ENCODE peak calls at places on chromosomes 3 and 15, in six cellular contexts. P is IMR-90, M is mesendoderm, G is H9, T is mesenchymal stem cell, S is H1. E is an unnamed sample.

GRCh38 chr3:127037021-127037400 is 54.1 kb downstream of the PLXNA1 start:
- DNase-seq in P (no peak), M (no peak), G (no peak), T (no peak), S (no peak), E (no peak)

GRCh38 chr3:51621091-51621892 is 49.8 kb upstream of the TEX264 start:
- DNase-seq in P (peak), M (peak), G (no peak), T (peak), S (no peak), E (no peak)

GRCh38 chr3:184117649-184118048 is 17.5 kb upstream of the EIF2B5 start:
- DNase-seq in P (no peak), M (no peak), G (no peak), T (no peak), S (no peak), E (no peak)

GRCh38 chr3:10804183-10804648 is 11.8 kb upstream of the SLC6A11 start:
- DNase-seq in P (no peak), M (peak), G (no peak), T (no peak), S (no peak), E (no peak)

GRCh38 chr15:49621327-49622210 is 721 bp downstream of the DTWD1 start:
- DNase-seq in P (no peak), M (peak), G (no peak), T (peak), S (no peak), E (no peak)

GRCh38 chr15:95888762-95889161 is 441.7 kb upstream of the NR2F2 start:
- DNase-seq in P (no peak), M (no peak), G (no peak), T (no peak), S (no peak), E (no peak)

GRCh38 chr3:50559702-50560101 is 7.8 kb downstream of the C3orf18 start:
- DNase-seq in P (no peak), M (peak), G (no peak), T (no peak), S (no peak), E (no peak)

GRCh38 chr15:78374436-78375393 is 34.6 kb downstream of the CRABP1 start:
- DNase-seq in P (no peak), M (no peak), G (peak), T (no peak), S (no peak), E (no peak)

GRCh38 chr3:172991424-172991996 is 149.5 kb downstream of the SPATA16 start:
- DNase-seq in P (no peak), M (no peak), G (no peak), T (no peak), S (no peak), E (no peak)

GRCh38 chr15:28889346-28889745 is 3.6 kb downstream of the APBA2 start:
- DNase-seq in P (no peak), M (no peak), G (no peak), T (no peak), S (no peak), E (no peak)

GRCh38 chr15:28886431-28887343 is 913 bp downstream of the APBA2 start:
- DNase-seq in P (no peak), M (no peak), G (no peak), T (peak), S (no peak), E (no peak)

GRCh38 chr15:28888900-28889299 is 3.1 kb downstream of the APBA2 start:
- DNase-seq in P (no peak), M (no peak), G (no peak), T (no peak), S (no peak), E (no peak)

GRCh38 chr15:28887344-28888174 is 1.8 kb downstream of the APBA2 start:
- DNase-seq in P (no peak), M (no peak), G (no peak), T (peak), S (no peak), E (no peak)

DNA sequence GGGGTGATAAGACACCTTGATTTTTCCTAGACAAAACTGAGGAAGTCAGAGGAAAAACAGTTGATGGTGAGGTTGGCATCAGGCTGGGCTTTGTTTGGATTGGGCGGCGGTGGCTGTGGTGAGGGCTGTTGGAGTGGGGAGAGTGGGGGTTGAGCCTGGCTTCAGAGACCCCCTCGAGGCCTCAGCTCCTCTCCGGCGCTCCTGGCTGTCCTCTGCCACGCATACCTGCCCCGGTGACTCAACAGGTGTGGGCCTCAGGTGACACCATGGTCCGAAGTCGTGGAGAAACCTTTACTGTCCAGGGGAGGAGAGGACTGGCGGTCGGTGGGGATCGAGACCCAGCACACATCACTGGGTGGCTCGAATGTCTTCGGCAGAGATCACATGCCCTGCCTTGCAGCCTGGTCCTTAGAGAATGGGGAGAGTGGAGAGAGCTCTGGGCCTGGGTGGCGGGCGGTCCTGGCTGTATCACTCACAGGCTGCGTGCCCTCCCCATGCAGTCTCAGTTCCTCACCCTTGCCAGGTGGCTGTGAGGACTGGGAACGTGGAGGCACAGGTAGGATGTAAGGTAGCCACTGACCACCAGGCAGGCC is 2.6 kb downstream of the APBA2 start:
- DNase-seq in P (no peak), M (no peak), G (no peak), T (no peak), S (no peak), E (no peak)
- H2BK15ac ChIP-seq in P (no peak), M (no peak), G (no peak), T (no peak), S (no peak), E (no peak)

GRCh38 chr15:34719883-34720148 is 35.0 kb downstream of the GJD2 start:
- DNase-seq in P (no peak), M (no peak), G (no peak), T (no peak), S (no peak), E (no peak)

GRCh38 chr15:34717729-34718128 is 37.1 kb downstream of the GJD2 start:
- DNase-seq in P (peak), M (no peak), G (no peak), T (no peak), S (no peak), E (no peak)

GRCh38 chr15:34721802-34722795 is 32.7 kb downstream of the GJD2 start:
- DNase-seq in P (peak), M (peak), G (peak), T (peak), S (peak), E (peak)

GRCh38 chr15:34721157-34721801 is 33.5 kb downstream of the GJD2 start:
- DNase-seq in P (no peak), M (no peak), G (no peak), T (no peak), S (no peak), E (no peak)

DNA sequence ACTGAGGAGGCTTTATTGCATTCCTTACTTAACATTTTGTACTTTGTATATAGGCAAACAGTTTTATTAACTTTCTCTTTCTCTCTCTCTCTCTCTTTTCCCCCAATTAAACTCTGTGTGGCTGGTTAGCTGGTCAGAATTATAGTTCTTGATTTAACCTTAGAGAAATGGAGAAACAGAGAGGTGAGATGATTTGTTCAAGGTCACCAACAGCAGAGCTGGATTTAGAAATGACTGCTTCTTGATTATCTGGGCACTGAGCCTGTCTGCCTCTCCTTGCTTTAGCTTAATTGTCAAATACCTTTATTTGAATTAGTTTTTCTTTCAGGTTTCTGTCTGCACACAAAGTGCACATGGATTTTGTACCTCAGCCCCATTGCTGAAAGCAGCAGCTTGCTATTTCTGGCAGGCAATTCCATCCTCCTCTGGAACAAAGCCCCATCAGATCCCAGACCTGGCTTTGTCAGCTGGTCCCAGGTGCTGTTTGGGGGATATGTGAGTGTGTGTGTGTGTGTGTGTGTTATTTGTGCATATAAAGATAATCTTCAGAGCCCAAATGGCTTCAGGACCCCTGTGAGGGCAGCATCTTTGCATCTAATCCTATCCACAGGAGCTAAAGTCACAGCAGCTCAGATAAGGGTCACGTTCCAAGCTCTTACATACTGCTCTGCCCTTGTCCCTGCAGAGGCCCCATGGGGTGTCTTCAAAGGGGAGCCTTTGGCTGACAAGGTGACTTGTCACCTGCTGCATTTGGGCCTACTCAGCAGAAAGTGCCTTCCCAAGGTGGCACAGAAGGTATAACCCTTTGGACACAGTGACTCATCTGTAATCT is 35.5 kb downstream of the GJD2 start:
- DNase-seq in P (no peak), M (no peak), G (no peak), T (no peak), S (no peak), E (no peak)
- H2BK5ac ChIP-seq in P (no peak), M (no peak), G (no peak), T (no peak), S (no peak), E (no peak)

GRCh38 chr15:48422401-48422800 is 91.2 kb downstream of the DUT start:
- DNase-seq in P (no peak), M (no peak), G (no peak), T (no peak), S (no peak), E (no peak)

GRCh38 chr15:48425051-48425450 is 93.8 kb downstream of the DUT start:
- DNase-seq in P (no peak), M (peak), G (no peak), T (no peak), S (no peak), E (no peak)

GRCh38 chr15:48424076-48424475 is 92.8 kb downstream of the DUT start:
- DNase-seq in P (peak), M (peak), G (no peak), T (peak), S (no peak), E (no peak)

GRCh38 chr15:48421362-48421761 is 90.1 kb downstream of the DUT start:
- DNase-seq in P (no peak), M (peak), G (no peak), T (no peak), S (no peak), E (no peak)

DNA sequence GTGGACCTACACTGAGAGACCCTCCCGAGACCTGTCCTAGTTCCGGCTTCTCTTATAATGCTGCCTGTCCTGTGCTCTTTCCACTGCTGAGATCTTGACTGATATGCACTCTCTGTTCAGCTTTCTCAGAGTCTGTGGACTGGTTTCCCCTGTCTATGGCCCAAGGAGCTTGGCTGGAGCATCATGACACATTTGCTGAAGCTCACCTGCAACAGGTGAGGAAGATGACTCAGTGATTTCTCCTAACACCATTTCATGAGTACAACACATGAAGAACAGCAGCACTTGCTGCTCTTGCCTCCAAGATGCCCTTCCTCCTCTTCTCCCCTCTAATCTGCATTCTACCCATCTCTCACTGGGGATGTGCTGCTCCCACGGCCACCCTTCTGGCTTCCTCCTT is 92.1 kb downstream of the DUT start:
- DNase-seq in P (no peak), M (no peak), G (no peak), T (no peak), S (no peak), E (no peak)
- H3K27ac ChIP-seq in P (no peak), M (peak), G (no peak), T (no peak), S (no peak), E (no peak)

GRCh38 chr3:15277861-15278260 is 54.5 kb downstream of the SH3BP5 start:
- DNase-seq in P (no peak), M (no peak), G (no peak), T (no peak), S (no peak), E (no peak)
- H2BK15ac ChIP-seq in P (no peak), M (no peak), G (no peak), T (no peak), S (no peak), E (no peak)

GRCh38 chr15:88463870-88464532 is 3.2 kb downstream of the MRPL46 start:
- DNase-seq in P (no peak), M (no peak), G (no peak), T (no peak), S (no peak), E (no peak)
- H2BK5ac ChIP-seq in P (no peak), M (no peak), G (no peak), T (no peak), S (no peak), E (no peak)

GRCh38 chr3:119194237-119195150 is 21.1 kb downstream of the UPK1B start:
- DNase-seq in P (peak), M (no peak), G (no peak), T (no peak), S (no peak), E (no peak)
- H3K27ac ChIP-seq in P (peak), M (no peak), G (no peak), T (peak), S (no peak), E (no peak)

GRCh38 chr15:93282808-93283207 is 193.8 kb upstream of the RGMA start:
- DNase-seq in P (no peak), M (no peak), G (no peak), T (no peak), S (no peak), E (no peak)
- H2BK15ac ChIP-seq in P (no peak), M (no peak), G (no peak), T (no peak), S (no peak), E (no peak)